ENCODE peak calls at places on chromosomes 12 and 14, in four cellular contexts. One of them, this sample, is unnamed.

GRCh38 chr12:116080415-116080814 is 197.1 kb downstream of the MED13L start:
- DNase-seq in activated CD4-positive, alpha-beta T cell treated with anti-CD3 and anti-CD28 coated beads for 48 hours: no peak
- DNase-seq in non-pigmented ciliary epithelial cell: no peak
- DNase-seq in Calu3: no peak
- DNase-seq in this sample: peak

GRCh38 chr12:47988073-47989022 is 15.9 kb downstream of the COL2A1 start:
- DNase-seq in non-pigmented ciliary epithelial cell: no peak
- DNase-seq in activated CD4-positive, alpha-beta T cell treated with anti-CD3 and anti-CD28 coated beads for 48 hours: no peak
- DNase-seq in Calu3: no peak
- DNase-seq in this sample: no peak

GRCh38 chr12:75910452-75910722 is 121.2 kb downstream of the PHLDA1 start:
- DNase-seq in non-pigmented ciliary epithelial cell: no peak
- DNase-seq in Calu3: no peak
- DNase-seq in activated CD4-positive, alpha-beta T cell treated with anti-CD3 and anti-CD28 coated beads for 48 hours: no peak
- DNase-seq in this sample: no peak

GRCh38 chr14:101477648-101478047 is 83.6 kb upstream of the DIO3 start:
- DNase-seq in Calu3: no peak
- DNase-seq in activated CD4-positive, alpha-beta T cell treated with anti-CD3 and anti-CD28 coated beads for 48 hours: no peak
- DNase-seq in non-pigmented ciliary epithelial cell: no peak
- DNase-seq in this sample: no peak

GRCh38 chr12:57817261-57817989 is 1.1 kb downstream of the AVIL start:
- DNase-seq in activated CD4-positive, alpha-beta T cell treated with anti-CD3 and anti-CD28 coated beads for 48 hours: no peak
- DNase-seq in Calu3: no peak
- DNase-seq in non-pigmented ciliary epithelial cell: no peak
- DNase-seq in this sample: no peak

GRCh38 chr14:51869426-51870113 is 9.2 kb downstream of the GNG2 start:
- DNase-seq in Calu3: no peak
- DNase-seq in non-pigmented ciliary epithelial cell: no peak
- DNase-seq in activated CD4-positive, alpha-beta T cell treated with anti-CD3 and anti-CD28 coated beads for 48 hours: peak
- DNase-seq in this sample: no peak

GRCh38 chr12:2244013-2244861 is 191.4 kb downstream of the CACNA1C start:
- DNase-seq in activated CD4-positive, alpha-beta T cell treated with anti-CD3 and anti-CD28 coated beads for 48 hours: no peak
- DNase-seq in Calu3: no peak
- DNase-seq in non-pigmented ciliary epithelial cell: peak
- DNase-seq in this sample: no peak

GRCh38 chr12:114697741-114698565 is 14.0 kb upstream of the TBX3 start:
- DNase-seq in activated CD4-positive, alpha-beta T cell treated with anti-CD3 and anti-CD28 coated beads for 48 hours: no peak
- DNase-seq in Calu3: no peak
- DNase-seq in non-pigmented ciliary epithelial cell: no peak
- DNase-seq in this sample: no peak

GRCh38 chr14:55136868-55137785 is 8.1 kb downstream of the LGALS3 start:
- DNase-seq in activated CD4-positive, alpha-beta T cell treated with anti-CD3 and anti-CD28 coated beads for 48 hours: no peak
- DNase-seq in Calu3: peak
- DNase-seq in non-pigmented ciliary epithelial cell: no peak
- DNase-seq in this sample: no peak

GRCh38 chr14:60274448-60274847 is 25.4 kb downstream of the PPM1A start:
- DNase-seq in non-pigmented ciliary epithelial cell: no peak
- DNase-seq in activated CD4-positive, alpha-beta T cell treated with anti-CD3 and anti-CD28 coated beads for 48 hours: no peak
- DNase-seq in Calu3: no peak
- DNase-seq in this sample: no peak

This sample was measured in GM13977.